ENCODE peak calls at places on chromosomes 13 and 19, in ten cellular contexts. J, L, Q, Z, D, K, G, H, M and F are unnamed samples.

GRCh38 chr13:72808917-72809500 is 27.1 kb downstream of the PIBF1 start:
- DNase-seq in J (no peak), D (no peak), H (no peak), G (no peak), L (no peak), Z (no peak), Q (peak; percentile 11), K (no peak), M (no peak), F (no peak)

GRCh38 chr13:22285867-22286632 is 615.2 kb downstream of the FGF9 start:
- DNase-seq in L (no peak), Q (no peak), G (no peak), Z (no peak), H (no peak), D (no peak), M (no peak), J (peak; percentile 66), K (no peak), F (no peak)

GRCh38 chr19:45569619-45570421 is 14.8 kb downstream of the OPA3 start:
- DNase-seq in Z (peak; percentile 37), M (peak; percentile 27), K (peak; percentile 43), G (peak; percentile 77), L (no peak), D (peak; percentile 86), H (no peak), J (peak; percentile 14), Q (no peak), F (no peak)

GRCh38 chr13:99314640-99315176 is 7.5 kb upstream of the GPR183 start:
- DNase-seq in G (peak; percentile 64), D (no peak), Z (no peak), H (no peak), J (no peak), K (peak; percentile 84), Q (peak; percentile 42), M (no peak), L (no peak), F (no peak)

GRCh38 chr13:21348771-21349170 is 110.3 kb downstream of the ZDHHC20 start:
- DNase-seq in Q (no peak), D (no peak), M (no peak), K (no peak), L (no peak), G (no peak), H (no peak), Z (no peak), J (peak; percentile 90), F (no peak)

GRCh38 chr13:78137404-78138142 is 218.9 kb upstream of the EDNRB start:
- DNase-seq in Z (peak; percentile 14), H (peak; percentile 9), L (peak; percentile 24), Q (peak; percentile 78), M (no peak), K (peak; percentile 62), J (peak; percentile 76), D (peak; percentile 72), G (peak; percentile 6), F (peak; percentile 92)

GRCh38 chr13:46297338-46297737 is 85.6 kb downstream of the LRRC63 start:
- DNase-seq in Z (no peak), J (no peak), H (no peak), D (no peak), G (no peak), L (peak; percentile 19), Q (no peak), M (no peak), K (peak; percentile 58), F (no peak)

GRCh38 chr13:33119886-33120543 is 103.8 kb downstream of the KL start:
- DNase-seq in L (no peak), J (no peak), M (no peak), Z (no peak), K (peak; percentile 65), Q (no peak), H (no peak), G (no peak), D (no peak), F (no peak)

GRCh38 chr19:54299515-54299914 is 13.5 kb downstream of the LILRA5 start:
- DNase-seq in L (no peak), M (no peak), J (no peak), Q (no peak), G (no peak), H (no peak), D (no peak), K (no peak), Z (no peak), F (no peak)

GRCh38 chr13:72384879-72385278 is 342.6 kb downstream of the MZT1 start:
- DNase-seq in Q (peak; percentile 35), J (peak; percentile 71), Z (no peak), D (no peak), M (no peak), G (no peak), H (no peak), L (no peak), K (peak; percentile 80), F (no peak)

GRCh38 chr19:29245221-29245620 is 32.3 kb upstream of the UQCRFS1 start:
- DNase-seq in H (no peak), G (no peak), L (no peak), M (no peak), J (no peak), K (no peak), Q (no peak), Z (no peak), D (no peak), F (peak; percentile 26)

GRCh38 chr13:113457510-113457909 is 4.2 kb upstream of the ADPRHL1 start:
- DNase-seq in Z (no peak), G (no peak), L (no peak), Q (no peak), D (peak; percentile 62), H (no peak), J (no peak), M (no peak), K (no peak), F (no peak)

GRCh38 chr19:46411088-46412033 is 2.0 kb downstream of the CCDC8 start:
- DNase-seq in H (no peak), L (no peak), K (no peak), M (no peak), J (no peak), Q (no peak), G (no peak), Z (no peak), D (no peak), F (no peak)

GRCh38 chr13:111908391-111908790 is 158.6 kb upstream of the SOX1 start:
- DNase-seq in Z (no peak), J (no peak), H (no peak), D (no peak), G (no peak), Q (no peak), M (no peak), L (no peak), K (no peak), F (no peak)

GRCh38 chr13:99408703-99409000 is 92.6 kb upstream of the TM9SF2 start:
- DNase-seq in D (no peak), Q (no peak), J (no peak), M (no peak), L (no peak), K (no peak), Z (no peak), H (no peak), G (no peak), F (no peak)

GRCh38 chr19:34408421-34408820 is 4.2 kb downstream of the PDCD2L start:
- DNase-seq in M (no peak), H (no peak), Q (no peak), L (no peak), Z (no peak), K (no peak), J (no peak), G (no peak), D (no peak), F (no peak)

GRCh38 chr13:98406971-98407370 is 169.9 kb downstream of the STK24 start:
- DNase-seq in Z (no peak), Q (no peak), H (no peak), J (no peak), M (no peak), D (no peak), K (no peak), G (no peak), L (no peak), F (no peak)

GRCh38 chr13:72781461-72782439 is at the start of the genes DIS3 and PIBF1:
- DNase-seq in Z (peak; percentile 65), D (peak; percentile 99), M (peak; percentile 83), L (peak; percentile 90), H (peak; percentile 61), J (peak; percentile 98), Q (peak; percentile 99), K (peak; percentile 99), G (peak; percentile 96), F (peak; percentile 99)

GRCh38 chr19:58009666-58010301 is 7.2 kb upstream of the ZNF606 start:
- DNase-seq in Z (peak; percentile 83), G (peak; percentile 63), Q (no peak), J (peak; percentile 37), K (peak; percentile 88), L (peak; percentile 48), D (peak; percentile 91), M (no peak), H (no peak), F (peak; percentile 78)

GRCh38 chr13:96958286-96958891 is 35.9 kb downstream of the OXGR1 start:
- DNase-seq in Z (no peak), J (no peak), K (peak; percentile 46), L (no peak), G (no peak), M (no peak), Q (peak; percentile 31), H (no peak), D (no peak), F (peak; percentile 54)

GRCh38 chr13:101451641-101452040 is 834 bp upstream of the ITGBL1 start:
- DNase-seq in D (no peak), J (no peak), K (no peak), L (no peak), Z (no peak), H (no peak), G (no peak), M (no peak), Q (no peak), F (no peak)

GRCh38 chr13:75251188-75251587 is 230.8 kb downstream of the TBC1D4 start:
- DNase-seq in Q (no peak), D (no peak), Z (no peak), G (no peak), L (no peak), J (no peak), M (no peak), H (no peak), K (peak; percentile 23), F (no peak)

GRCh38 chr13:51923983-51924539 is 62.3 kb downstream of the CCDC70 start:
- DNase-seq in M (no peak), J (no peak), H (no peak), K (no peak), L (no peak), Q (no peak), Z (no peak), D (peak; percentile 69), G (peak; percentile 14), F (no peak)